ENCODE peak calls at places on chromosome 22, in four cellular contexts. B is neural crest cell, G is NCI-H345, S is keratinocyte. F is an unnamed sample.
A peak's percentile ranks its signal among the peaks of the same experiment; 100 is the strongest.

GRCh38 chr22:49204599-49205214 is 623.0 kb downstream of the BRD1 start:
- DNase-seq in B (no peak), G (no peak), S (no peak), F (no peak)

GRCh38 chr22:46905834-46906233 is 143.4 kb downstream of the TBC1D22A start:
- DNase-seq in B (no peak), G (no peak), S (no peak), F (no peak)

GRCh38 chr22:44597616-44598015 is 99.6 kb upstream of the RTL6 start:
- DNase-seq in B (no peak), G (peak; percentile 84), S (no peak), F (no peak)

GRCh38 chr22:37014835-37015586 is 4.2 kb downstream of the TST start:
- DNase-seq in B (no peak), G (no peak), S (no peak), F (no peak)

GRCh38 chr22:40348025-40348658 is 1.8 kb downstream of the ADSL start:
- DNase-seq in B (peak; percentile 14), G (peak; percentile 15), S (no peak), F (peak; percentile 53)

GRCh38 chr22:36578619-36579018 is 49.7 kb upstream of the EIF3D start:
- DNase-seq in B (no peak), G (no peak), S (no peak), F (no peak)

GRCh38 chr22:49148895-49149418 is 678.7 kb downstream of the BRD1 start:
- DNase-seq in B (no peak), G (no peak), S (no peak), F (no peak)

GRCh38 chr22:45632791-45633515 is 38.7 kb upstream of the ATXN10 start:
- DNase-seq in B (no peak), G (no peak), S (no peak), F (no peak)

GRCh38 chr22:19710020-19710768 is 4.1 kb upstream of the SEPTIN5 start:
- DNase-seq in B (no peak), G (no peak), S (no peak), F (no peak)